ENCODE peak calls at places on chromosomes 3 and 15, in four cellular contexts. One of them, this sample, is unnamed.

GRCh38 chr3:120203016-120203415 is 82.0 kb downstream of the GPR156 start:
- DNase-seq in spleen: no peak
- DNase-seq in neural progenitor cell: no peak
- DNase-seq in naive thymus-derived CD4-positive, alpha-beta T cell: no peak
- DNase-seq in this sample: no peak

GRCh38 chr3:137761563-137762503 is 2.3 kb upstream of the SOX14 start:
- DNase-seq in spleen: no peak
- DNase-seq in neural progenitor cell: peak
- DNase-seq in naive thymus-derived CD4-positive, alpha-beta T cell: no peak
- DNase-seq in this sample: peak

GRCh38 chr3:114454592-114455251 is 160.9 kb downstream of the TIGIT start:
- DNase-seq in spleen: no peak
- DNase-seq in neural progenitor cell: peak
- DNase-seq in naive thymus-derived CD4-positive, alpha-beta T cell: no peak
- DNase-seq in this sample: no peak

GRCh38 chr15:65805019-65805738 is 13.1 kb upstream of the DENND4A start:
- DNase-seq in spleen: no peak
- DNase-seq in neural progenitor cell: no peak
- DNase-seq in naive thymus-derived CD4-positive, alpha-beta T cell: no peak
- DNase-seq in this sample: no peak

GRCh38 chr3:194294199-194294887 is 56.8 kb downstream of the CPN2 start:
- DNase-seq in spleen: peak
- DNase-seq in neural progenitor cell: peak
- DNase-seq in naive thymus-derived CD4-positive, alpha-beta T cell: no peak
- DNase-seq in this sample: peak

GRCh38 chr15:63495780-63496179 is 8.6 kb upstream of the USP3 start:
- DNase-seq in spleen: no peak
- DNase-seq in neural progenitor cell: no peak
- DNase-seq in naive thymus-derived CD4-positive, alpha-beta T cell: no peak
- DNase-seq in this sample: no peak

GRCh38 chr3:125670352-125670751 is 75.1 kb upstream of the OSBPL11 start:
- DNase-seq in spleen: no peak
- DNase-seq in neural progenitor cell: no peak
- DNase-seq in naive thymus-derived CD4-positive, alpha-beta T cell: no peak
- DNase-seq in this sample: no peak

GRCh38 chr3:4350789-4351163 is 47.6 kb downstream of the SETMAR start:
- DNase-seq in spleen: no peak
- DNase-seq in neural progenitor cell: peak
- DNase-seq in naive thymus-derived CD4-positive, alpha-beta T cell: peak
- DNase-seq in this sample: no peak

GRCh38 chr3:125003369-125003853 is 52.4 kb downstream of the HEG1 start:
- DNase-seq in spleen: no peak
- DNase-seq in neural progenitor cell: no peak
- DNase-seq in naive thymus-derived CD4-positive, alpha-beta T cell: no peak
- DNase-seq in this sample: no peak

GRCh38 chr3:151377768-151378385 is 6.7 kb downstream of the P2RY12 start:
- DNase-seq in spleen: no peak
- DNase-seq in neural progenitor cell: no peak
- DNase-seq in naive thymus-derived CD4-positive, alpha-beta T cell: no peak
- DNase-seq in this sample: no peak

GRCh38 chr3:194640829-194641228 is 7.6 kb upstream of the TMEM44 start:
- DNase-seq in spleen: no peak
- DNase-seq in neural progenitor cell: peak
- DNase-seq in naive thymus-derived CD4-positive, alpha-beta T cell: no peak
- DNase-seq in this sample: peak

GRCh38 chr15:85500729-85501128 is 120.3 kb downstream of the AKAP13 start:
- DNase-seq in spleen: no peak
- DNase-seq in neural progenitor cell: peak
- DNase-seq in naive thymus-derived CD4-positive, alpha-beta T cell: no peak
- DNase-seq in this sample: no peak

GRCh38 chr3:72582211-72582878 is 265.9 kb downstream of the SHQ1 start:
- DNase-seq in spleen: no peak
- DNase-seq in neural progenitor cell: peak
- DNase-seq in naive thymus-derived CD4-positive, alpha-beta T cell: no peak
- DNase-seq in this sample: no peak

GRCh38 chr15:99929266-99929665 is 196.0 kb upstream of the LYSMD4 start:
- DNase-seq in spleen: peak
- DNase-seq in neural progenitor cell: peak
- DNase-seq in naive thymus-derived CD4-positive, alpha-beta T cell: no peak
- DNase-seq in this sample: peak

GRCh38 chr3:23894166-23895061 is 22.4 kb downstream of the NKIRAS1 start:
- DNase-seq in spleen: no peak
- DNase-seq in neural progenitor cell: no peak
- DNase-seq in naive thymus-derived CD4-positive, alpha-beta T cell: no peak
- DNase-seq in this sample: no peak

GRCh38 chr3:46673151-46674030 is 20.1 kb downstream of the ALS2CL start:
- DNase-seq in spleen: peak
- DNase-seq in neural progenitor cell: no peak
- DNase-seq in naive thymus-derived CD4-positive, alpha-beta T cell: no peak
- DNase-seq in this sample: peak

GRCh38 chr3:195563317-195563716 is 20.2 kb upstream of the PPP1R2 start:
- DNase-seq in spleen: no peak
- DNase-seq in neural progenitor cell: no peak
- DNase-seq in naive thymus-derived CD4-positive, alpha-beta T cell: no peak
- DNase-seq in this sample: no peak

GRCh38 chr3:170128259-170128976 is 53.1 kb downstream of the PHC3 start:
- DNase-seq in spleen: no peak
- DNase-seq in neural progenitor cell: no peak
- DNase-seq in naive thymus-derived CD4-positive, alpha-beta T cell: no peak
- DNase-seq in this sample: no peak

GRCh38 chr15:44102675-44103254 is 92.3 kb downstream of the FRMD5 start:
- DNase-seq in spleen: no peak
- DNase-seq in neural progenitor cell: peak
- DNase-seq in naive thymus-derived CD4-positive, alpha-beta T cell: no peak
- DNase-seq in this sample: no peak

GRCh38 chr3:165815682-165816081 is 21.5 kb downstream of the BCHE start:
- DNase-seq in spleen: no peak
- DNase-seq in neural progenitor cell: no peak
- DNase-seq in naive thymus-derived CD4-positive, alpha-beta T cell: no peak
- DNase-seq in this sample: no peak

GRCh38 chr3:190034446-190034845 is 86.3 kb downstream of the P3H2 start:
- DNase-seq in spleen: no peak
- DNase-seq in neural progenitor cell: no peak
- DNase-seq in naive thymus-derived CD4-positive, alpha-beta T cell: no peak
- DNase-seq in this sample: no peak

GRCh38 chr15:67931861-67932260 is 92.0 kb upstream of the RNU6-1 start:
- DNase-seq in spleen: no peak
- DNase-seq in neural progenitor cell: no peak
- DNase-seq in naive thymus-derived CD4-positive, alpha-beta T cell: no peak
- DNase-seq in this sample: no peak

GRCh38 chr15:45747426-45747825 is 112.6 kb downstream of the SQOR start:
- DNase-seq in spleen: no peak
- DNase-seq in neural progenitor cell: no peak
- DNase-seq in naive thymus-derived CD4-positive, alpha-beta T cell: no peak
- DNase-seq in this sample: no peak

GRCh38 chr3:157129782-157130137 is 30.2 kb downstream of the CCNL1 start:
- DNase-seq in spleen: no peak
- DNase-seq in neural progenitor cell: peak
- DNase-seq in naive thymus-derived CD4-positive, alpha-beta T cell: no peak
- DNase-seq in this sample: peak

GRCh38 chr3:69451594-69451993 is 65.7 kb upstream of the FRMD4B start:
- DNase-seq in spleen: no peak
- DNase-seq in neural progenitor cell: no peak
- DNase-seq in naive thymus-derived CD4-positive, alpha-beta T cell: no peak
- DNase-seq in this sample: no peak

GRCh38 chr3:69446402-69447072 is 60.6 kb upstream of the FRMD4B start:
- DNase-seq in spleen: no peak
- DNase-seq in neural progenitor cell: no peak
- DNase-seq in naive thymus-derived CD4-positive, alpha-beta T cell: no peak
- DNase-seq in this sample: no peak

GRCh38 chr3:69454204-69454787 is 68.4 kb upstream of the FRMD4B start:
- DNase-seq in spleen: no peak
- DNase-seq in neural progenitor cell: no peak
- DNase-seq in naive thymus-derived CD4-positive, alpha-beta T cell: no peak
- DNase-seq in this sample: no peak

DNA sequence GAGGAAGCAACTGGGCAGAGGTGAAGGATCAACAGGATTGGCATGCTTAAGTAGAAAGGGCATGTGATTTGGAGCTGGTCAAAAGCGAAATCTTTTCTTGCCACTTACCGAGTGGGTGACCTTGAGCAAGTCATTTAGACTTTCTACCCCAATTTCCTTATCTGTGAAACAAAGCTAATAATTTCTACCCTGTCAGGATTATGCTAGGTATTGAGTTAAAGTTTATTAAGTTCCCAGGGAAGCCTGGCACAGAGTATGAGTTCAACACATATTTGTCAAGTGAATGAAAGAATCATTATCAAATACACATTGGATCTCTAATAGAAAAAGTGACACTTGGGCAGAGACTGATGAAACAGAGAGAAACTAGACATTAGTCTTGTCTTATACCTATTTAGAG is 66.4 kb upstream of the FRMD4B start:
- DNase-seq in spleen: no peak
- DNase-seq in neural progenitor cell: no peak
- DNase-seq in naive thymus-derived CD4-positive, alpha-beta T cell: no peak
- DNase-seq in this sample: no peak
- H3K27ac ChIP-seq in spleen: no peak
- H3K27ac ChIP-seq in neural progenitor cell: no peak
- H3K27ac ChIP-seq in naive thymus-derived CD4-positive, alpha-beta T cell: no peak
- H3K27ac ChIP-seq in this sample: no peak

GRCh38 chr3:153273767-153274443 is 111.9 kb downstream of the RAP2B start:
- DNase-seq in spleen: no peak
- DNase-seq in neural progenitor cell: no peak
- DNase-seq in naive thymus-derived CD4-positive, alpha-beta T cell: no peak
- DNase-seq in this sample: no peak
- H3K27ac ChIP-seq in spleen: no peak
- H3K27ac ChIP-seq in neural progenitor cell: no peak
- H3K27ac ChIP-seq in naive thymus-derived CD4-positive, alpha-beta T cell: no peak
- H3K27ac ChIP-seq in this sample: no peak

DNA sequence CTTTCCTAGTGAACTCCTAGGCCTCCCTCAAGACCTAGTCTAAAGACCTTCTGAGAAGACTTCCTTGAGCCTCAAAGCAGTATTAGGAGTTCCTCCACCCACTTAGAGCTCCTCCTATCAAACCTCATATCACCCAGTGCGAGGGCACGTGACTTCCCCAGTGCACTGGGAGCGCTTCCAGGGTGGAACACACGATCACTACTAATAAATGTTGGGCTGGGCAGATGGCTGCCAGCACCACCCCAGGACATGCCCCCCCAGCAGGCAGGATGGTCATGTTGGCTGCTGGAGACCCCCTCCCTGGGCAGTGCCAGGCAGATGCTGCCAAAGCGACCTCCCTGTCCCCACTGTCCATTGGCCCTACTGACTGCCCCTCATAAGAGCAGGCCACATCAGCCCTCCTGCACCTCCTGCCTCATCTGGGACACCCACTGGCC is 8.5 kb upstream of the PLXND1 start:
- DNase-seq in spleen: peak
- DNase-seq in neural progenitor cell: no peak
- DNase-seq in naive thymus-derived CD4-positive, alpha-beta T cell: no peak
- DNase-seq in this sample: no peak
- H3K27ac ChIP-seq in spleen: peak
- H3K27ac ChIP-seq in neural progenitor cell: no peak
- H3K27ac ChIP-seq in naive thymus-derived CD4-positive, alpha-beta T cell: no peak
- H3K27ac ChIP-seq in this sample: no peak

GRCh38 chr15:90160781-90161727 is 40.1 kb upstream of the SEMA4B start:
- DNase-seq in spleen: no peak
- DNase-seq in neural progenitor cell: no peak
- DNase-seq in naive thymus-derived CD4-positive, alpha-beta T cell: no peak
- DNase-seq in this sample: peak
- H3K27ac ChIP-seq in spleen: no peak
- H3K27ac ChIP-seq in neural progenitor cell: no peak
- H3K27ac ChIP-seq in naive thymus-derived CD4-positive, alpha-beta T cell: no peak
- H3K27ac ChIP-seq in this sample: no peak

DNA sequence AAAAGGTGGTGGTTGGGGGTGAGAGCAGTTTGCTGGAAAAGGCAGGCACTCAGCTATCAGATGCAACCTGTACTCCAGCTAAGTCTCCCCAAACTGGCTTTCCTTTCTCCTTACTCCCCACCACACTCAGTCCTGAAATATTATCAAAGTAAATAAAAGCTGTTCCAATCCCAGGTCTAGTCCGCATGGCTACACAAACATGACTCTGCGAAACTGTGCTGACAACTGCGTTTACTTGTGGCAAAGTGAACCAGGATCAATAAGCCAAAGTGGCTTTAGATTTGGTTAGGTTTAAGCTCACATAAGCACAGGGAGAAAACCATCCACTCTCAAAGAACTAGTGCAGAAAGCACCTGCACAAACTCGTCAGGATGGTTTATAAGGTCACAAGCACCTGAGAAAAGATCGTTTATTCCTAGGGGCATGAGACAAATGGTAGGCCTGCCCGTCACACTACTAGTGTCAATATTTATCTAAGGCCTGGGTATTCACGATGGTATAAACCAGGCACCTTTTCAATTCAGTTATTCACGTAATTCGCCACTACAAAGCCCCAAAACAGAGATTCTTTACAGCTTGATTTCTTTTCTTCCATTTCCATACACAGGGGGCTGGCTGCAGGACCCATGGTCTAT is 25.3 kb downstream of the LRIG1 start:
- DNase-seq in spleen: no peak
- DNase-seq in neural progenitor cell: no peak
- DNase-seq in naive thymus-derived CD4-positive, alpha-beta T cell: no peak
- DNase-seq in this sample: no peak
- H3K27ac ChIP-seq in spleen: no peak
- H3K27ac ChIP-seq in neural progenitor cell: peak
- H3K27ac ChIP-seq in naive thymus-derived CD4-positive, alpha-beta T cell: no peak
- H3K27ac ChIP-seq in this sample: no peak

DNA sequence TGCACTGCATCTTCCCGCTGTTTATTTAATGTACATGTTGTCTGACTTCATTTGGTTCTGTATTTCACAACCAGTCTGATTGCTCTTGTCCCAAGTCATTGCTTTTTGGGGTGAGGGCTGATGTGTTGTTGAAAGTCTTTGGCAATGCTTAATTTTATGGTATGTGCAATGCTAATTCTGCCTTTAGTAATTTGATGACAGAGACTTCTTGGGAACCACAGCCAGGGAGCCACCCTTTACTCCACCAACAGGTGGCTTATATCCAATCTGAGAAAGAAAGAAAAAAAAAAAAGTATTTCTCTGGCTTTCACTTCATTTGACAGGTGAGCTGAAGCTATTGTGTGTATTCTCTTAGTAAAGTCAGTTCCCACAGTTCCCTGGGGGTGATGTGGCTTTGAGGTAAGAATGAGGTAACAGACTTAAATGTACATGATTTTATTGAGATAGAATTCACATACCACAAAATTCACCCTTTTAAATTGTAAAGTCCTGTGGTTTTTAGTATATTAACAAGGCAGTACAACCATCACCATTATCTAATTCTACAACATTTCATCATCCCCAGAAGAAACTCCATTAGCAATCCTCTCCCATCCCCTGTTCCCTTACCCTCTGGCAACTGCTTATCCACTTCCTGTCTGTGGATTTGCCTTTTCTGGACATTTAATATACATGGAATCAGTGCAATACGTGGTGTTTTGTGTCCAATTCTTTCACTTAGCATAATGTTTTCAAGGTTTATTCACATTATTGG is 97.3 kb downstream of the SLCO3A1 start:
- DNase-seq in spleen: no peak
- DNase-seq in neural progenitor cell: no peak
- DNase-seq in naive thymus-derived CD4-positive, alpha-beta T cell: no peak
- DNase-seq in this sample: no peak
- H3K27ac ChIP-seq in spleen: no peak
- H3K27ac ChIP-seq in neural progenitor cell: no peak
- H3K27ac ChIP-seq in naive thymus-derived CD4-positive, alpha-beta T cell: no peak
- H3K27ac ChIP-seq in this sample: no peak

DNA sequence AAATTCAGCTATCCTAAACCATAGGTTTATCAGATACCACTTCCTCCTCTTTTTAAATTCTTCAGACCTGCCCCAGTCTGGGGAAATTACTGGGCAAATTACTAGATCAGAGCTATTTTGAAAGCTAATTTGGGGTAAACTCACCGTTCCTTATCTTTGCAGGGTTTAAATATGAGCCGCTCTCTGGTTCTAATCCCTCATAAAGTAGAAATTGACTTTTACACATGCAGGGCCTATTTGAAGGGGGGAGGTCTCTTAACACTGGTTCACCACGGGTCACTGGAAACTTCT is 11.0 kb upstream of the MEIS2 start:
- DNase-seq in spleen: no peak
- DNase-seq in neural progenitor cell: no peak
- DNase-seq in naive thymus-derived CD4-positive, alpha-beta T cell: no peak
- DNase-seq in this sample: no peak
- H3K27ac ChIP-seq in spleen: no peak
- H3K27ac ChIP-seq in neural progenitor cell: no peak
- H3K27ac ChIP-seq in naive thymus-derived CD4-positive, alpha-beta T cell: no peak
- H3K27ac ChIP-seq in this sample: no peak

This sample was measured in endodermal cell.